ENCODE peak calls at places on chromosomes 6 and 20, in seven cellular contexts. G is neuronal stem cell, C is tibial nerve, P is prostate gland, J is PC-9, R is small intestine, L is astrocyte. E is an unnamed sample. For H3K9me3, the result is how much of the 10 kb centered on the place peaks cover.

GRCh38 chr20:21053002-21053762 is 53.0 kb downstream of the LINC00237 start:
- DNase-seq in P (no peak), L (no peak), J (no peak), C (no peak), G (no peak), R (no peak), E (no peak)

GRCh38 chr6:15312500-15312899 is 66.6 kb downstream of the JARID2 start:
- DNase-seq in G (no peak), C (no peak), L (peak), J (no peak), R (no peak), P (no peak), E (no peak)

GRCh38 chr20:20225325-20225724 is 142.6 kb upstream of the INSM1 start:
- DNase-seq in L (no peak), P (no peak), G (no peak), R (no peak), C (no peak), J (no peak), E (no peak)

GRCh38 chr6:1618305-1619105 is 8.8 kb downstream of the FOXC1 start:
- DNase-seq in P (no peak), C (no peak), G (no peak), R (no peak), J (no peak), L (no peak), E (no peak)

GRCh38 chr20:36093025-36093803 is 61.3 kb upstream of the EPB41L1 start:
- DNase-seq in J (no peak), C (peak), G (no peak), L (no peak), R (peak), P (peak), E (peak)

GRCh38 chr6:149332602-149333311 is 15.2 kb downstream of the TAB2 start:
- DNase-seq in L (no peak), R (no peak), P (no peak), J (no peak), C (no peak), G (no peak), E (no peak)

GRCh38 chr20:36063916-36064660 is 90.5 kb upstream of the EPB41L1 start:
- DNase-seq in L (no peak), G (no peak), J (no peak), R (no peak), C (no peak), P (no peak), E (no peak)

GRCh38 chr6:5351552-5351951 is 90.2 kb downstream of the FARS2 start:
- DNase-seq in J (no peak), L (no peak), C (no peak), G (no peak), R (no peak), P (no peak), E (no peak)

GRCh38 chr6:150579611-150580010 is 20.1 kb upstream of the PLEKHG1 start:
- DNase-seq in J (no peak), C (no peak), P (peak), L (no peak), G (no peak), R (no peak), E (no peak)

GRCh38 chr6:16081337-16081736 is 47.5 kb upstream of the MYLIP start:
- DNase-seq in G (no peak), C (no peak), P (no peak), L (no peak), R (peak), J (no peak), E (no peak)

GRCh38 chr6:163860194-163861081 is 445.9 kb downstream of the QKI start:
- DNase-seq in P (no peak), C (no peak), J (no peak), L (peak), G (no peak), R (no peak), E (peak)

GRCh38 chr6:169326067-169326799 is 72.6 kb upstream of the THBS2 start:
- DNase-seq in R (peak), P (no peak), J (no peak), G (peak), L (peak), C (no peak), E (peak)

GRCh38 chr6:16206595-16207037 is 31.8 kb upstream of the GMPR start:
- DNase-seq in G (peak), J (peak), L (peak), C (peak), P (peak), R (peak), E (peak)

GRCh38 chr6:111730835-111731234 is 125.2 kb upstream of the TRAF3IP2 start:
- DNase-seq in C (peak), J (no peak), P (no peak), R (no peak), G (peak), L (no peak), E (no peak)

GRCh38 chr6:26321005-26321404 is 44.0 kb upstream of the BTN3A2 start:
- DNase-seq in C (no peak), L (no peak), G (no peak), J (no peak), P (no peak), R (no peak), E (no peak)

GRCh38 chr20:33133616-33133941 is 34.4 kb upstream of the BPIFA2 start:
- DNase-seq in L (no peak), C (no peak), P (no peak), R (no peak), J (no peak), G (no peak), E (no peak)

GRCh38 chr6:10409766-10410209 is 5.1 kb downstream of the TFAP2A start:
- DNase-seq in C (no peak), L (no peak), R (no peak), P (no peak), J (no peak), G (no peak), E (no peak)

GRCh38 chr6:43394982-43395381 is 25.5 kb upstream of the ZNF318 start:
- DNase-seq in P (no peak), G (no peak), C (no peak), J (no peak), L (no peak), R (no peak), E (no peak)
- H3K4me3 ChIP-seq in P (no peak), G (no peak), C (no peak), J (no peak), L (no peak), R (no peak), E (no peak)

GRCh38 chr6:155079985-155080452 is 84.9 kb downstream of the TIAM2 start:
- DNase-seq in L (peak), C (no peak), P (no peak), J (no peak), G (no peak), R (no peak), E (peak)

GRCh38 chr6:155085582-155086253 is 90.6 kb downstream of the TIAM2 start:
- DNase-seq in L (peak), R (peak), J (peak), G (no peak), P (no peak), C (no peak), E (peak)

GRCh38 chr6:155088856-155089255 is 93.7 kb downstream of the TIAM2 start:
- DNase-seq in R (no peak), G (no peak), P (no peak), J (no peak), L (no peak), C (no peak), E (no peak)

GRCh38 chr6:155080876-155081845 is 86.0 kb downstream of the TIAM2 start:
- DNase-seq in G (no peak), R (no peak), L (peak), C (no peak), J (no peak), P (no peak), E (no peak)

GRCh38 chr6:155084431-155085123 is 89.5 kb downstream of the TIAM2 start:
- DNase-seq in C (no peak), P (no peak), J (no peak), G (no peak), R (no peak), L (peak), E (no peak)
- H3K27ac ChIP-seq in C (no peak), P (no peak), J (peak), G (no peak), R (no peak), L (peak), E (no peak)

GRCh38 chr20:59628171-59628570 is 23.8 kb downstream of the PHACTR3 start:
- DNase-seq in G (no peak), P (no peak), C (no peak), R (no peak), L (no peak), J (no peak), E (no peak)
- H3K9me3 ChIP-seq in G (under half), P (under half), C (under half), R (under half), L (under half), J (under half), E (under half)

GRCh38 chr6:35429463-35429862 is 22.7 kb upstream of the FANCE start:
- DNase-seq in P (no peak), R (no peak), G (no peak), J (no peak), L (no peak), C (no peak), E (no peak)

GRCh38 chr6:35427851-35428321 is 24.3 kb upstream of the FANCE start:
- DNase-seq in P (no peak), L (peak), J (no peak), C (no peak), R (no peak), G (no peak), E (peak)

GRCh38 chr6:35426074-35426473 is 26.1 kb upstream of the FANCE start:
- DNase-seq in R (no peak), G (no peak), L (no peak), P (no peak), C (no peak), J (no peak), E (no peak)

GRCh38 chr6:35427435-35427834 is 24.7 kb upstream of the FANCE start:
- DNase-seq in R (no peak), P (no peak), L (no peak), G (no peak), J (no peak), C (no peak), E (no peak)

GRCh38 chr6:35428421-35429149 is 23.6 kb upstream of the FANCE start:
- DNase-seq in P (no peak), L (no peak), R (no peak), G (no peak), J (no peak), C (no peak), E (no peak)
- H3K4me3 ChIP-seq in P (no peak), L (peak), R (no peak), G (no peak), J (no peak), C (no peak), E (no peak)

GRCh38 chr6:144767066-144767465 is 481.9 kb downstream of the UTRN start:
- DNase-seq in J (no peak), L (no peak), P (no peak), C (no peak), R (no peak), G (no peak), E (no peak)
- H3K27ac ChIP-seq in J (no peak), L (no peak), P (no peak), C (no peak), R (peak), G (no peak), E (no peak)

E was measured in cardiac muscle cell.